ENCODE peak calls at places on chromosomes 4 and X, in six cellular contexts. W, G, I, O, H and M are unnamed samples. For H3K36me3, the result is how much of the 10 kb centered on the place peaks cover.

GRCh38 chrX:43964936-43965335 is 8.3 kb downstream of the NDP start:
- DNase-seq in W (no peak), G (no peak), I (no peak), O (peak), H (no peak), M (no peak)

GRCh38 chr4:101366331-101366730 is 19.0 kb upstream of the PPP3CA start:
- DNase-seq in W (no peak), G (no peak), I (no peak), O (peak), H (no peak), M (no peak)

GRCh38 chr4:79250887-79251286 is 75.0 kb downstream of the NAA11 start:
- DNase-seq in W (no peak), G (no peak), I (no peak), O (no peak), H (no peak), M (no peak)

GRCh38 chr4:110510955-110511544 is 35.1 kb downstream of the ENPEP start:
- DNase-seq in W (no peak), G (no peak), I (peak), O (peak), H (peak), M (no peak)

GRCh38 chr4:156677656-156678055 is 293.9 kb downstream of the PDGFC start:
- DNase-seq in W (no peak), G (no peak), I (no peak), O (no peak), H (no peak), M (no peak)

GRCh38 chr4:152522245-152522644 is 13.6 kb downstream of the FBXW7 start:
- DNase-seq in W (no peak), G (no peak), I (no peak), O (no peak), H (no peak), M (no peak)

GRCh38 chr4:139492429-139492828 is 38.5 kb downstream of the RAB33B start:
- DNase-seq in W (no peak), G (no peak), I (no peak), O (no peak), H (no peak), M (no peak)

GRCh38 chr4:176031927-176032326 is 33.7 kb upstream of the WDR17 start:
- DNase-seq in W (no peak), G (no peak), I (peak), O (no peak), H (no peak), M (no peak)

GRCh38 chr4:107278791-107279481 is 242.8 kb upstream of the DKK2 start:
- DNase-seq in W (no peak), G (no peak), I (no peak), O (peak), H (no peak), M (no peak)

GRCh38 chr4:112975567-112976355 is 73.7 kb upstream of the ANK2 start:
- DNase-seq in W (no peak), G (no peak), I (no peak), O (peak), H (no peak), M (no peak)

GRCh38 chr4:165548702-165549101 is 169.9 kb downstream of the CPE start:
- DNase-seq in W (no peak), G (no peak), I (no peak), O (no peak), H (no peak), M (no peak)

GRCh38 chrX:145817299-145817665 is 347 bp upstream of the SLITRK2 start:
- DNase-seq in W (no peak), G (no peak), I (no peak), O (no peak), H (no peak), M (no peak)

GRCh38 chrX:80667967-80668366 is 141.7 kb downstream of the BRWD3 start:
- DNase-seq in W (no peak), G (no peak), I (no peak), O (no peak), H (no peak), M (no peak)

GRCh38 chrX:109281478-109282275 is 200.2 kb downstream of the GUCY2F start:
- DNase-seq in W (no peak), G (no peak), I (peak), O (peak), H (no peak), M (no peak)

GRCh38 chr4:112514449-112515277 is 1.3 kb downstream of the NEUROG2 start:
- DNase-seq in W (peak), G (no peak), I (no peak), O (no peak), H (no peak), M (no peak)

GRCh38 chrX:10506781-10507180 is 113.6 kb downstream of the MID1 start:
- DNase-seq in W (no peak), G (no peak), I (no peak), O (no peak), H (no peak), M (no peak)

GRCh38 chrX:10507876-10508275 is 112.5 kb downstream of the MID1 start:
- DNase-seq in W (no peak), G (no peak), I (peak), O (peak), H (no peak), M (no peak)

GRCh38 chrX:10507181-10507580 is 113.2 kb downstream of the MID1 start:
- DNase-seq in W (no peak), G (no peak), I (peak), O (peak), H (no peak), M (no peak)

GRCh38 chrX:10509397-10509796 is 111.0 kb downstream of the MID1 start:
- DNase-seq in W (no peak), G (no peak), I (no peak), O (no peak), H (no peak), M (no peak)

DNA sequence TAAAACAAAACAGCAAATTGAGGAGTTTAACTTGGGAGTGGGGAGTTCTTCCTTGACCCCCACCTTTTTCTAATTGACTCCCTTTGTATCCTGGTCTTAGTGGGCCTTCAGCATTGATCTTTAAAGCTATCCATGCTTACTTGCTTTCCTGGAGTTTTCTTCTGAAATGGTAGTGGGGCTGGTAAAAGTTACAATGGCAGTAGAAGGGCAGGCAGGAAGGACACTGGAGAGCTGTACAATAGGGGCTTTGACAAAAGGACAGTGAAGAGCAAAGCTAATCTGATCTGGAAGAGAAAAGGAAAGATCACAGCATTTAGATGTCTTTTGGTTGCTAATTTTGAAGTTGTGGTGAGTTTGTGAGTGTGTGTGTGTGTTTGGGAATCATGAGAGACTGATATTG is 111.5 kb downstream of the MID1 start:
- DNase-seq in W (no peak), G (no peak), I (no peak), O (no peak), H (no peak), M (no peak)
- H3K4me3 ChIP-seq in W (no peak), G (no peak), I (no peak), O (no peak), H (no peak), M (no peak)

DNA sequence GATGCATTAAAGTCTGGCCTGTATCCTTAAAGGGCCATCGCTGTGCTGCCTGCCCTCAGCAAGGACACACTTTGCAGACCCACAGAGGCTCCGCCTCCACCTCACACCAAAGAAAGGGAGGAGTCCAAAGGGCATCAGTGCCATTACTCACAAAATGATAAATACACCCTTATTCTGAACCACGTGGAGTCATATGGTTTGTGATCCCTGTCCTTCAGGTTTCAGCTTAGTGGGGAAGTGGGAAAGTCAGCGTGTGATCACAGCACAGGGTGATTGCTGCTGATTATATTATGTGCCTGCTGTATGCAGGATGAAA is 35.9 kb upstream of the MSANTD1 start:
- DNase-seq in W (no peak), G (no peak), I (no peak), O (no peak), H (no peak), M (no peak)
- H3K36me3 ChIP-seq in W (half or more), G (half or more), I (under half), O (under half), H (half or more), M (half or more)

DNA sequence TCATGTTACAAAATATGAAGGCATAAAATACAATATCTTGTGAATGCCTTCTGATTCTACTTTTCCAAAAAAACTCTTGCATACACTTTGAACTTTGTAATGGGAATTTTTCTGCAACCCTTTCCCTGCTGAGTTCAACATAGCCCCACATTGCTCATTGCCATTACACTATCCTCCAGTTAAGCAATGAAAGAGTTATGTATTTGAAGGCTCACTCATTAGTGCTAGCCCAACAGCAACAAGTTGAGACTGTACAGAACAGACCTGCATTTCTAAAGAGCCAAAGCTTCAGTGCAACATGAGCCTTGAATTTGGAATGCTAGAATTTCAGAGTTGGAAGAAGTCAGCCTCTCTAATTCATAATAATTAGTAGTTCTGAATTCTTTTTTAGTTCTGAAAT is 44.4 kb upstream of the STAG2 start:
- DNase-seq in W (no peak), G (no peak), I (no peak), O (no peak), H (no peak), M (no peak)
- H3K4me3 ChIP-seq in W (no peak), G (no peak), I (no peak), O (no peak), H (no peak), M (no peak)

GRCh38 chr4:7829687-7830580 is 109.7 kb downstream of the AFAP1 start:
- DNase-seq in W (no peak), G (no peak), I (no peak), O (no peak), H (no peak), M (no peak)

GRCh38 chr4:7830747-7831146 is 108.9 kb downstream of the AFAP1 start:
- DNase-seq in W (no peak), G (no peak), I (no peak), O (no peak), H (no peak), M (no peak)

GRCh38 chr4:7832331-7832730 is 107.3 kb downstream of the AFAP1 start:
- DNase-seq in W (no peak), G (no peak), I (no peak), O (no peak), H (no peak), M (no peak)

GRCh38 chr4:7831330-7831729 is 108.3 kb downstream of the AFAP1 start:
- DNase-seq in W (no peak), G (no peak), I (no peak), O (peak), H (peak), M (no peak)

GRCh38 chr4:7831858-7832257 is 107.8 kb downstream of the AFAP1 start:
- DNase-seq in W (no peak), G (no peak), I (no peak), O (no peak), H (no peak), M (no peak)
- H3K36me3 ChIP-seq in W (under half), G (under half), I (under half), O (under half), H (under half), M (under half)

GRCh38 chrX:41273638-41274037 is 60.3 kb upstream of the DDX3X start:
- DNase-seq in W (no peak), G (no peak), I (peak), O (peak), H (no peak), M (no peak)
- H3K4me3 ChIP-seq in W (no peak), G (no peak), I (no peak), O (no peak), H (no peak), M (no peak)

GRCh38 chr4:75643651-75644050 is 13.3 kb upstream of the CDKL2 start:
- DNase-seq in W (no peak), G (no peak), I (no peak), O (peak), H (no peak), M (no peak)
- H3K36me3 ChIP-seq in W (under half), G (half or more), I (under half), O (under half), H (under half), M (under half)

GRCh38 chrX:56385336-56385735 is 153.2 kb downstream of the KLF8 start:
- DNase-seq in W (no peak), G (no peak), I (no peak), O (no peak), H (no peak), M (peak)

GRCh38 chrX:56382278-56382677 is 150.1 kb downstream of the KLF8 start:
- DNase-seq in W (peak), G (no peak), I (no peak), O (no peak), H (no peak), M (no peak)

DNA sequence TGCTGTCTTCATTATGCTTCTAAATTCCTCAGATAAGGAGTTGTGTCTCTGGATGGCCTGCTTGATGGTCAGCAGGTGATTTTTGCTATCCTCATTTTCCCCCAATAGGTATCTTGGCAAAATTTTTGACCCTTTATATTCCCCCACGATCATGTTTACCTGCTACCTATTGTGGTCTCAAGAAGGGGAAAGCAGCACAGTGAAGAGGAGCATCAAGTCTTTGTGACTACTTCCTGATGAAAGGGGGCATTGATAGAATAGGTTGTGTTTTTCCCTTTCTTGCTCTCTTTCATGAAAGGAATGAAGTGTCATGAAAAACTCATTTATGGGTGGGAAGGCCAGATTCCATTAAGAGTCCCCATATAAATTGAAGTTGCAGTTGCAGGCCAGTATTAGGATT is 153.8 kb downstream of the KLF8 start:
- DNase-seq in W (no peak), G (no peak), I (no peak), O (no peak), H (no peak), M (no peak)
- H3K4me3 ChIP-seq in W (peak), G (no peak), I (no peak), O (no peak), H (peak), M (peak)